ENCODE peak calls at places on chromosomes 2 and 18, in six cellular contexts. One of them, this sample, is unnamed.

GRCh38 chr2:224122542-224122941 is 83.5 kb upstream of the SERPINE2 start:
- DNase-seq in uterus: no peak
- DNase-seq in transverse colon: no peak
- DNase-seq in right cardiac atrium: no peak
- DNase-seq in fibroblast of mammary gland: peak
- DNase-seq in tibial artery: no peak
- DNase-seq in this sample: no peak

GRCh38 chr2:71882949-71883472 is 264.7 kb downstream of the CYP26B1 start:
- DNase-seq in uterus: peak
- DNase-seq in transverse colon: peak
- DNase-seq in right cardiac atrium: peak
- DNase-seq in fibroblast of mammary gland: peak
- DNase-seq in tibial artery: peak
- DNase-seq in this sample: no peak

GRCh38 chr2:168849610-168850009 is 40.6 kb downstream of the SPC25 start:
- DNase-seq in uterus: no peak
- DNase-seq in transverse colon: peak
- DNase-seq in right cardiac atrium: peak
- DNase-seq in fibroblast of mammary gland: peak
- DNase-seq in tibial artery: no peak
- DNase-seq in this sample: no peak

GRCh38 chr18:39946623-39947061 is 2008.4 kb upstream of the PIK3C3 start:
- DNase-seq in uterus: no peak
- DNase-seq in transverse colon: no peak
- DNase-seq in right cardiac atrium: no peak
- DNase-seq in fibroblast of mammary gland: peak
- DNase-seq in tibial artery: no peak
- DNase-seq in this sample: no peak

GRCh38 chr2:25341031-25341727 is 546 bp downstream of the DNMT3A start:
- DNase-seq in uterus: peak
- DNase-seq in transverse colon: peak
- DNase-seq in right cardiac atrium: peak
- DNase-seq in fibroblast of mammary gland: no peak
- DNase-seq in tibial artery: peak
- DNase-seq in this sample: no peak

GRCh38 chr18:79503891-79504475 is 108.3 kb downstream of the NFATC1 start:
- DNase-seq in uterus: peak
- DNase-seq in transverse colon: peak
- DNase-seq in right cardiac atrium: peak
- DNase-seq in fibroblast of mammary gland: no peak
- DNase-seq in tibial artery: peak
- DNase-seq in this sample: no peak

GRCh38 chr2:119366161-119366648 is 429 bp downstream of the C2orf76 start:
- DNase-seq in uterus: no peak
- DNase-seq in transverse colon: peak
- DNase-seq in right cardiac atrium: no peak
- DNase-seq in fibroblast of mammary gland: peak
- DNase-seq in tibial artery: no peak
- DNase-seq in this sample: no peak

GRCh38 chr2:159219394-159219998 is 67.0 kb downstream of the WDSUB1 start:
- DNase-seq in uterus: no peak
- DNase-seq in transverse colon: no peak
- DNase-seq in right cardiac atrium: no peak
- DNase-seq in fibroblast of mammary gland: no peak
- DNase-seq in tibial artery: no peak
- DNase-seq in this sample: no peak

GRCh38 chr2:54040250-54040649 is 69.5 kb upstream of the PSME4 start:
- DNase-seq in uterus: no peak
- DNase-seq in transverse colon: no peak
- DNase-seq in right cardiac atrium: no peak
- DNase-seq in fibroblast of mammary gland: peak
- DNase-seq in tibial artery: no peak
- DNase-seq in this sample: no peak

GRCh38 chr18:68417826-68418225 is 297.1 kb downstream of the TMX3 start:
- DNase-seq in uterus: no peak
- DNase-seq in transverse colon: no peak
- DNase-seq in right cardiac atrium: no peak
- DNase-seq in fibroblast of mammary gland: peak
- DNase-seq in tibial artery: no peak
- DNase-seq in this sample: no peak

GRCh38 chr2:219626540-219626939 is 890 bp upstream of the SLC4A3 start:
- DNase-seq in uterus: peak
- DNase-seq in transverse colon: no peak
- DNase-seq in right cardiac atrium: no peak
- DNase-seq in fibroblast of mammary gland: no peak
- DNase-seq in tibial artery: no peak
- DNase-seq in this sample: no peak

GRCh38 chr2:217402622-217403383 is 542.9 kb upstream of the TNP1 start:
- DNase-seq in uterus: peak
- DNase-seq in transverse colon: peak
- DNase-seq in right cardiac atrium: peak
- DNase-seq in fibroblast of mammary gland: peak
- DNase-seq in tibial artery: peak
- DNase-seq in this sample: no peak

GRCh38 chr2:239597216-239597615 is 196.4 kb upstream of the HDAC4 start:
- DNase-seq in uterus: peak
- DNase-seq in transverse colon: no peak
- DNase-seq in right cardiac atrium: no peak
- DNase-seq in fibroblast of mammary gland: no peak
- DNase-seq in tibial artery: peak
- DNase-seq in this sample: peak

GRCh38 chr2:46690825-46691224 is 211.5 kb downstream of the TMEM247 start:
- DNase-seq in uterus: no peak
- DNase-seq in transverse colon: no peak
- DNase-seq in right cardiac atrium: no peak
- DNase-seq in fibroblast of mammary gland: peak
- DNase-seq in tibial artery: no peak
- DNase-seq in this sample: no peak

GRCh38 chr2:175309799-175310198 is 128.3 kb upstream of the ATP5MC3 start:
- DNase-seq in uterus: no peak
- DNase-seq in transverse colon: peak
- DNase-seq in right cardiac atrium: no peak
- DNase-seq in fibroblast of mammary gland: peak
- DNase-seq in tibial artery: no peak
- DNase-seq in this sample: no peak

GRCh38 chr18:26421503-26421902 is 126.8 kb downstream of the KCTD1 start:
- DNase-seq in uterus: no peak
- DNase-seq in transverse colon: no peak
- DNase-seq in right cardiac atrium: no peak
- DNase-seq in fibroblast of mammary gland: no peak
- DNase-seq in tibial artery: no peak
- DNase-seq in this sample: no peak

GRCh38 chr18:34077599-34077998 is 147.1 kb downstream of the NOL4 start:
- DNase-seq in uterus: no peak
- DNase-seq in transverse colon: no peak
- DNase-seq in right cardiac atrium: no peak
- DNase-seq in fibroblast of mammary gland: no peak
- DNase-seq in tibial artery: no peak
- DNase-seq in this sample: no peak

GRCh38 chr18:26088482-26088881 is 1.9 kb downstream of the SS18 start:
- DNase-seq in uterus: no peak
- DNase-seq in transverse colon: no peak
- DNase-seq in right cardiac atrium: no peak
- DNase-seq in fibroblast of mammary gland: peak
- DNase-seq in tibial artery: no peak
- DNase-seq in this sample: no peak

GRCh38 chr2:8543412-8544167 is 138.3 kb upstream of the ID2 start:
- DNase-seq in uterus: no peak
- DNase-seq in transverse colon: peak
- DNase-seq in right cardiac atrium: peak
- DNase-seq in fibroblast of mammary gland: peak
- DNase-seq in tibial artery: peak
- DNase-seq in this sample: peak

GRCh38 chr18:23459530-23459921 is 6.4 kb downstream of the RIOK3 start:
- DNase-seq in uterus: no peak
- DNase-seq in transverse colon: no peak
- DNase-seq in right cardiac atrium: no peak
- DNase-seq in fibroblast of mammary gland: no peak
- DNase-seq in tibial artery: no peak
- DNase-seq in this sample: no peak

GRCh38 chr18:48949051-48949605 is 1.6 kb downstream of the SMAD7 start:
- DNase-seq in uterus: no peak
- DNase-seq in transverse colon: peak
- DNase-seq in right cardiac atrium: peak
- DNase-seq in fibroblast of mammary gland: no peak
- DNase-seq in tibial artery: no peak
- DNase-seq in this sample: no peak

GRCh38 chr2:161004379-161004778 is 155.8 kb upstream of the TANK start:
- DNase-seq in uterus: no peak
- DNase-seq in transverse colon: no peak
- DNase-seq in right cardiac atrium: no peak
- DNase-seq in fibroblast of mammary gland: peak
- DNase-seq in tibial artery: no peak
- DNase-seq in this sample: no peak

DNA sequence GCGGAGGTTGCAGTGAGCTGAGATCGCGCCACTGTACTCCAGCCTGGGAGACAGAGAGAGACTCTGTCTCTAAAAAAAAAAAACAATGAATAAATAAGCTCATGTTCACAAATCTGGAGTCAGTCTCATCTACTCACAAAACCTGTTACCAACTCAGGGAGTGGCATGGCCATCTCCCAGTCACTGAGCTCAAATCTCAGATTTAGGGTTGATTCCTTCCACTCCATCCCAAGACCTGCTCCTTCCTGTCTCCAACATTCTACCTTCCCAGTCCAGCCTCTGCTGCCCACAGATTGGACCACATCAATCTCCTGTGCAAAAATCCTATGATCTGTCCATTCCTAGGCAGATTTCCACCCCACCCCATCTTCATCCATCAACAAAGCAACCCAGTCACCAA is 1.6 kb downstream of the STAT1 start:
- DNase-seq in uterus: no peak
- DNase-seq in transverse colon: no peak
- DNase-seq in right cardiac atrium: no peak
- DNase-seq in fibroblast of mammary gland: no peak
- DNase-seq in tibial artery: no peak
- DNase-seq in this sample: no peak
- H3K4me3 ChIP-seq in uterus: no peak
- H3K4me3 ChIP-seq in transverse colon: no peak
- H3K4me3 ChIP-seq in right cardiac atrium: peak
- H3K4me3 ChIP-seq in fibroblast of mammary gland: peak
- H3K4me3 ChIP-seq in tibial artery: peak
- H3K4me3 ChIP-seq in this sample: peak

GRCh38 chr2:205054789-205055188 is 509.5 kb downstream of the PARD3B start:
- DNase-seq in uterus: no peak
- DNase-seq in transverse colon: no peak
- DNase-seq in right cardiac atrium: no peak
- DNase-seq in fibroblast of mammary gland: no peak
- DNase-seq in tibial artery: no peak
- DNase-seq in this sample: no peak

GRCh38 chr2:205053827-205054410 is 508.6 kb downstream of the PARD3B start:
- DNase-seq in uterus: no peak
- DNase-seq in transverse colon: no peak
- DNase-seq in right cardiac atrium: no peak
- DNase-seq in fibroblast of mammary gland: no peak
- DNase-seq in tibial artery: no peak
- DNase-seq in this sample: no peak

GRCh38 chr2:205058409-205058808 is 513.1 kb downstream of the PARD3B start:
- DNase-seq in uterus: no peak
- DNase-seq in transverse colon: no peak
- DNase-seq in right cardiac atrium: no peak
- DNase-seq in fibroblast of mammary gland: peak
- DNase-seq in tibial artery: no peak
- DNase-seq in this sample: no peak

GRCh38 chr2:205052781-205053180 is 507.5 kb downstream of the PARD3B start:
- DNase-seq in uterus: no peak
- DNase-seq in transverse colon: no peak
- DNase-seq in right cardiac atrium: no peak
- DNase-seq in fibroblast of mammary gland: no peak
- DNase-seq in tibial artery: no peak
- DNase-seq in this sample: no peak

GRCh38 chr2:205056066-205056678 is 510.9 kb downstream of the PARD3B start:
- DNase-seq in uterus: no peak
- DNase-seq in transverse colon: no peak
- DNase-seq in right cardiac atrium: no peak
- DNase-seq in fibroblast of mammary gland: peak
- DNase-seq in tibial artery: no peak
- DNase-seq in this sample: no peak
- H3K4me3 ChIP-seq in uterus: no peak
- H3K4me3 ChIP-seq in transverse colon: no peak
- H3K4me3 ChIP-seq in right cardiac atrium: no peak
- H3K4me3 ChIP-seq in fibroblast of mammary gland: peak
- H3K4me3 ChIP-seq in tibial artery: no peak
- H3K4me3 ChIP-seq in this sample: no peak

GRCh38 chr2:171004363-171004762 is 75.3 kb downstream of the GORASP2 start:
- DNase-seq in uterus: no peak
- DNase-seq in transverse colon: no peak
- DNase-seq in right cardiac atrium: no peak
- DNase-seq in fibroblast of mammary gland: no peak
- DNase-seq in tibial artery: no peak
- DNase-seq in this sample: no peak
- H3K4me3 ChIP-seq in uterus: no peak
- H3K4me3 ChIP-seq in transverse colon: no peak
- H3K4me3 ChIP-seq in right cardiac atrium: no peak
- H3K4me3 ChIP-seq in fibroblast of mammary gland: no peak
- H3K4me3 ChIP-seq in tibial artery: no peak
- H3K4me3 ChIP-seq in this sample: no peak

GRCh38 chr18:13500227-13500865 is 226.0 kb downstream of the FAM210A start:
- DNase-seq in uterus: no peak
- DNase-seq in transverse colon: no peak
- DNase-seq in right cardiac atrium: peak
- DNase-seq in fibroblast of mammary gland: peak
- DNase-seq in tibial artery: peak
- DNase-seq in this sample: no peak
- H3K4me3 ChIP-seq in uterus: no peak
- H3K4me3 ChIP-seq in transverse colon: no peak
- H3K4me3 ChIP-seq in right cardiac atrium: no peak
- H3K4me3 ChIP-seq in fibroblast of mammary gland: no peak
- H3K4me3 ChIP-seq in tibial artery: peak
- H3K4me3 ChIP-seq in this sample: peak

GRCh38 chr2:30448308-30448707 is 1.3 kb downstream of the LCLAT1 start:
- DNase-seq in uterus: no peak
- DNase-seq in transverse colon: no peak
- DNase-seq in right cardiac atrium: no peak
- DNase-seq in fibroblast of mammary gland: no peak
- DNase-seq in tibial artery: no peak
- DNase-seq in this sample: no peak
- H3K4me3 ChIP-seq in uterus: no peak
- H3K4me3 ChIP-seq in transverse colon: no peak
- H3K4me3 ChIP-seq in right cardiac atrium: no peak
- H3K4me3 ChIP-seq in fibroblast of mammary gland: peak
- H3K4me3 ChIP-seq in tibial artery: peak
- H3K4me3 ChIP-seq in this sample: peak

DNA sequence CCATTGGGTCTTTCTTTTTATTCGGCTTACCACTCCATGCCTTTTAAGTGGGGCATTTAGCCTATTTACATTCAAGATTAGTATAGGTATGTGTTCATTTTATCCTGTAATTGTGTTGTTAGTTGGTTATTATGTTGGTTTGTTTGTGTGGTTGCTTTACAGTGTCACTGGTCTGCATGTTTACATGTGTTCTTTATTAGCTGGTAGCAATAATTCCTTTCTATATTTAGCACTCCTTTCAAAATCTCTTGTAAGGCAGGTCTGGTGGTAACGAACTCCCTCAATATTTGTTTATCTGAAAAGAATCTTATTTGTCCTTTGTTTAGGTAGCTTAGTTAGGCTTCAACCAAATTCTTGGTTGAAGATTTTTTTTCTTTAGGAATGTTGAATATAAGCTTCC is 68.7 kb upstream of the XDH start:
- DNase-seq in uterus: no peak
- DNase-seq in transverse colon: no peak
- DNase-seq in right cardiac atrium: no peak
- DNase-seq in fibroblast of mammary gland: peak
- DNase-seq in tibial artery: no peak
- DNase-seq in this sample: no peak
- H3K4me3 ChIP-seq in uterus: no peak
- H3K4me3 ChIP-seq in transverse colon: no peak
- H3K4me3 ChIP-seq in right cardiac atrium: no peak
- H3K4me3 ChIP-seq in fibroblast of mammary gland: no peak
- H3K4me3 ChIP-seq in tibial artery: no peak
- H3K4me3 ChIP-seq in this sample: no peak